ENCODE peak calls at places on chromosomes 4 and X, in eight cellular contexts. Z is CD4-positive, alpha-beta T cell; U is fibroblast of the aortic adventitia; I is endodermal cell; W is cardiac muscle cell; V is HFFc6; J is suprapubic skin; Y is PC-9. O is an unnamed sample.

GRCh38 chr4:48989461-48990203 is 3.6 kb downstream of the CWH43 start:
- DNase-seq in W (no peak), I (peak; percentile 76), J (no peak), Y (no peak), V (no peak), U (no peak), Z (no peak), O (no peak)

GRCh38 chr4:184320630-184321029 is 103.0 kb upstream of the ENPP6 start:
- DNase-seq in J (no peak), I (no peak), Y (no peak), Z (no peak), U (no peak), W (no peak), V (no peak), O (no peak)

GRCh38 chrX:151923648-151924047 is 11.0 kb downstream of the MAGEA4 start:
- DNase-seq in W (no peak), V (no peak), Z (no peak), U (no peak), I (no peak), J (no peak), Y (no peak), O (no peak)

GRCh38 chrX:112067601-112068000 is 15.0 kb downstream of the TRPC5 start:
- DNase-seq in J (no peak), Y (no peak), U (no peak), V (no peak), Z (no peak), I (no peak), W (no peak), O (no peak)

GRCh38 chrX:937391-937790 is 275.1 kb downstream of the CRLF2 start:
- DNase-seq in I (no peak), J (no peak), Y (no peak), U (no peak), V (no peak), Z (no peak), W (no peak), O (no peak)

GRCh38 chr4:139767168-139767567 is 101.5 kb downstream of the MGST2 start:
- DNase-seq in Y (no peak), U (no peak), V (peak; percentile 12), I (no peak), Z (no peak), J (no peak), W (peak; percentile 21), O (no peak)

GRCh38 chr4:3037957-3038451 is 36.3 kb downstream of the HTT-AS start:
- DNase-seq in V (no peak), Z (no peak), W (peak; percentile 17), Y (no peak), U (peak; percentile 10), J (no peak), I (no peak), O (no peak)

GRCh38 chrX:55119712-55120111 is 30.9 kb downstream of the PAGE2 start:
- DNase-seq in U (peak; percentile 40), V (peak; percentile 40), W (peak; percentile 22), Y (no peak), Z (no peak), I (no peak), J (no peak), O (no peak)

GRCh38 chr4:173191623-173192041 is 23.0 kb downstream of the GALNT7 start:
- DNase-seq in Y (no peak), J (no peak), V (peak; percentile 17), W (no peak), I (no peak), U (peak; percentile 20), Z (no peak), O (no peak)

GRCh38 chrX:43557792-43558191 is 98.3 kb upstream of the MAOA start:
- DNase-seq in W (peak; percentile 75), Z (peak; percentile 44), U (peak; percentile 67), V (peak; percentile 18), Y (peak; percentile 6), J (no peak), I (peak; percentile 84), O (peak; percentile 61)

GRCh38 chr4:185592845-185593488 is 57.7 kb upstream of the PDLIM3 start:
- DNase-seq in J (no peak), Z (no peak), I (no peak), U (peak; percentile 35), W (peak; percentile 61), Y (no peak), V (no peak), O (no peak)

GRCh38 chr4:18859468-18859867 is 837.9 kb upstream of the LCORL start:
- DNase-seq in Z (no peak), J (no peak), V (no peak), W (no peak), Y (no peak), I (peak; percentile 44), U (no peak), O (no peak)

GRCh38 chr4:95045429-95045828 is 287.7 kb downstream of the BMPR1B start:
- DNase-seq in I (no peak), W (peak; percentile 47), V (no peak), Z (no peak), U (peak; percentile 7), Y (no peak), J (no peak), O (no peak)

GRCh38 chr4:90317785-90318184 is 190.6 kb downstream of the CCSER1 start:
- DNase-seq in V (peak; percentile 89), W (peak; percentile 93), Y (no peak), U (peak; percentile 93), J (no peak), I (no peak), Z (no peak), O (no peak)

GRCh38 chrX:134883134-134883700 is 107.6 kb upstream of the SMIM10 start:
- DNase-seq in J (no peak), Z (no peak), I (no peak), V (no peak), U (no peak), W (no peak), Y (peak; percentile 24), O (no peak)

GRCh38 chr4:13654158-13654797 is 26.8 kb upstream of the BOD1L1 start:
- DNase-seq in Z (peak; percentile 73), W (peak; percentile 77), V (peak; percentile 62), I (peak; percentile 96), U (peak; percentile 68), J (peak; percentile 85), Y (peak; percentile 82), O (peak; percentile 95)

GRCh38 chr4:109702950-109703663 is at the start of gene CASP6:
- DNase-seq in Y (peak; percentile 79), U (peak; percentile 72), J (peak; percentile 89), V (peak; percentile 63), Z (peak; percentile 70), W (peak; percentile 83), I (peak; percentile 95), O (peak; percentile 82)

GRCh38 chrX:619812-620493 is 10.6 kb upstream of the SHOX start:
- DNase-seq in Z (no peak), V (no peak), W (no peak), J (peak; percentile 59), I (peak; percentile 53), U (no peak), Y (no peak), O (no peak)

DNA sequence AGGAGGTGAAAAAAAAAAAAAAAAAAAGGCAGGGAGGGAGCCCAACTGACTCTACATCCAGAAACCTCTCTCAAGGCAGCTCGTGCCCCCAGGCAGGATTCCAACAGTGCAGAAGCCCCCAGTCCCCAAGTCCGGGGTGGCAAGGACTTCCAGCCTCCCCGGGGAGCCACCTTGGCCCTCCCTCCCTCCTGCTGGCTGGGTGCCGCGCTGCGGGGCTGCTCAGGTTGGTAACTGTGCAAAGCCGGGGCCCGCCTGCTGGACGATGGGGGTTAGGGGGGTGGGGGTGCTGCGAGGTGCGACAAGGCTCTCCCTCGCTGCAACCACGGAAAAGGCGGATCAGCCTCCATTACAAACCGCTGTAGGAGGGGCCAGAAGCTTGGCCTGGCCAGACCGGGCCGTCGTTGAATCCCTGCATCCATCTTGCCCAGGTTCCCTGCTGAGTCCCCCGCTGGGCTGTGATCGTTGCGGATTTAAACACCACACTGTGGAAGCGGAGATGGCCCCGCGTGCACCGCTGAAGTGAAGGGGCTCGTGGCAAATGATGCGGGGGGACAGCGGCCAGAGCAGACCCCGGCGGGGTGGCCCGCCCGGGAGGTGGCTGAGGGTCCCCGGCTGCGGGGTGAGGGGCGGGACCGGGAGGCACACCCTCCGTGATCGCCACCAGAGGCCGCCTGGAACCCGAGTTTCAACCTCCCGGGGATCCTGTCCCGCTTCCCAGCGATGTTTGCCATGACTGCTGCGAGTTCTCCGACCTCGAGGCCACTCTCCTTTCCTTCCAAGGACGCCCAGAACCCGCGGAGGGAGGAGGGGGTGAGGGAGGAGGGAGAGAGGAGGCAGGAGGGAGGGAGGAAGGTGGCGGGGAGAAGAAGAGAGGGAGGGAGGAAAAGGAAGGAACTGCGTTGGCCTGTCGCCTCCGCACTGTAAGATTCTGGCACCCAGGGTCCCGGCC is 58.0 kb upstream of the DDX3X start:
- DNase-seq in I (peak; percentile 89), U (peak; percentile 65), Z (peak; percentile 44), V (peak; percentile 43), J (peak; percentile 79), W (peak; percentile 73), Y (peak; percentile 41), O (peak; percentile 77)
- TF ChIP-seq CTCF in I (peak; percentile 61), U (peak; percentile 52), Z (peak; percentile 14), V (peak; percentile 68), J (no peak), W (peak; percentile 43), Y (peak; percentile 44), O (no peak)

DNA sequence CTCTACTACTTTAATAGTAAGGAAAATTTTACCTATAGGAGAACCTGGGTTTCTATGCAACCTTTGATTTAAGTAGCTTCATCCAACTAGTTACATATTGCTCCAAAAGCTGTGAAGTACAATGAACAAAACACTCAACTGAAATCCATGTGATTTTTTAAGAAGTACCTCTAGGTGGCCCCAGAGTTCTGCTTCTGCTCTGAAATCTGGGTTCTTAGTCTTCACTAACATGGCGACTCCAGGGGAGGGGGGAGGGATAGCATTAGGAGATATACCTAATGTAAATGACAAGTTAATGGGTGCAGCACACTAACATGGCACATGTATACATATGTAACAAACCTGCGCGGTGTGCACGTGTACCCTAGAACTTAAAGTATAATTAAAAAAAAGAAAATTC is 73.4 kb upstream of the MAGEB2 start:
- DNase-seq in W (peak; percentile 65), U (peak; percentile 28), J (no peak), I (peak; percentile 60), Z (no peak), Y (no peak), V (peak; percentile 26), O (no peak)
- TF ChIP-seq CTCF in W (peak; percentile 40), U (peak; percentile 21), J (no peak), I (peak; percentile 81), Z (no peak), Y (peak; percentile 64), V (peak; percentile 58), O (peak; percentile 40)

GRCh38 chr4:130336585-130337217 is 1240.7 kb downstream of the C4orf33 start:
- DNase-seq in Z (no peak), Y (no peak), I (no peak), J (no peak), U (peak; percentile 51), W (peak; percentile 64), V (peak; percentile 13), O (no peak)
- TF ChIP-seq CTCF in Z (no peak), Y (no peak), I (peak; percentile 69), J (no peak), U (peak; percentile 65), W (peak; percentile 66), V (peak; percentile 74), O (peak; percentile 63)

DNA sequence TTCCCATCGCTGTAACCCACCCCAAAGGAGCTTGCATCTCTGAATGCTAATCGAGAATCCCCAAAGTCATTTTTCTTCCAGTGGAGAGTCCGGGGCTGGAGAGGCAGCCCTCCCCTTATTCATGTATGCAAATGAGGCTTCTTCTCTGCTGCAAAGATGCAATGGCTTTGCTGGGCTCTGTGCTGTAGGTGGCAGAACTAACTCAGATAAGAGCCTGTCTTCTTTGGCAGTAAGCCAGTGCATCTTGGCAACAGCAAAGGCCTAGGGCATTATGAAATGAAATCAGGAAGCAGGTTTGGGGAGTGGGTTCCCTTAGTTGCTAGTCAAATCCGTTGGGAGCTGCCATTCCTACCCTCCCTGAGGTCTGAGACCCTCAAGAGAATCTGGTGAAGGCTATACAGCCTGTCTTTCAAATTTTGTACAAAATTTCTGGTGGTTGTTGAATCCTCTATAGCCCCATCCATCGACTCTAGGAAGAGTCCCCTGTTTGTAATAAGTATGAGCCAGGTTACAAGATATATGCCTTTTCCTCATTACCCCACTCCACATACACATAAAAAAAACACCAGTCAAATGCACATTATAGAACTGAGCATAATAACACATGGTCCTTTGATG is 290.6 kb upstream of the TAPT1 start:
- DNase-seq in V (peak; percentile 80), J (no peak), Z (no peak), U (peak; percentile 83), W (peak; percentile 85), I (peak; percentile 51), Y (no peak), O (peak; percentile 23)
- TF ChIP-seq CTCF in V (peak; percentile 76), J (no peak), Z (no peak), U (peak; percentile 58), W (peak; percentile 63), I (peak; percentile 53), Y (no peak), O (no peak)

O was measured in glutamatergic neuron.